ENCODE peak calls at places on chromosomes 12 and 14, in four cellular contexts. One of them, this sample, is unnamed.
A peak's percentile ranks its signal among the peaks of the same experiment; 100 is the strongest.

GRCh38 chr12:78562358-78563205 is 302.0 kb upstream of the SYT1 start:
- DNase-seq in lung: no peak
- DNase-seq in right atrium auricular region: no peak
- DNase-seq in A673: peak; percentile 69
- DNase-seq in this sample: no peak

GRCh38 chr12:39277416-39277815 is 165.5 kb downstream of the KIF21A start:
- DNase-seq in lung: no peak
- DNase-seq in right atrium auricular region: no peak
- DNase-seq in A673: no peak
- DNase-seq in this sample: no peak

GRCh38 chr12:100661300-100661951 is 87.9 kb downstream of the GAS2L3 start:
- DNase-seq in lung: no peak
- DNase-seq in right atrium auricular region: no peak
- DNase-seq in A673: no peak
- DNase-seq in this sample: no peak

GRCh38 chr14:60722163-60722835 is 1.9 kb downstream of the SIX4 start:
- DNase-seq in lung: peak; percentile 31
- DNase-seq in right atrium auricular region: no peak
- DNase-seq in A673: peak; percentile 82
- DNase-seq in this sample: peak; percentile 49

GRCh38 chr14:33880330-33880729 is 70.5 kb downstream of the EGLN3 start:
- DNase-seq in lung: no peak
- DNase-seq in right atrium auricular region: no peak
- DNase-seq in A673: no peak
- DNase-seq in this sample: no peak

GRCh38 chr12:93136243-93137015 is 207.3 kb upstream of the EEA1 start:
- DNase-seq in lung: no peak
- DNase-seq in right atrium auricular region: no peak
- DNase-seq in A673: no peak
- DNase-seq in this sample: no peak

GRCh38 chr12:69388371-69388770 is 28.8 kb downstream of the YEATS4 start:
- DNase-seq in lung: no peak
- DNase-seq in right atrium auricular region: no peak
- DNase-seq in A673: peak; percentile 55
- DNase-seq in this sample: no peak

GRCh38 chr14:81353691-81354323 is 46.3 kb downstream of the STON2 start:
- DNase-seq in lung: no peak
- DNase-seq in right atrium auricular region: no peak
- DNase-seq in A673: no peak
- DNase-seq in this sample: no peak

GRCh38 chr14:32396874-32397273 is 67.8 kb downstream of the AKAP6 start:
- DNase-seq in lung: no peak
- DNase-seq in right atrium auricular region: no peak
- DNase-seq in A673: no peak
- DNase-seq in this sample: no peak

GRCh38 chr14:99884834-99885648 is 91.8 kb downstream of the EML1 start:
- DNase-seq in lung: no peak
- DNase-seq in right atrium auricular region: no peak
- DNase-seq in A673: peak; percentile 81
- DNase-seq in this sample: no peak

GRCh38 chr14:47674148-47674545 is 1.3 kb downstream of the MDGA2 start:
- DNase-seq in lung: no peak
- DNase-seq in right atrium auricular region: no peak
- DNase-seq in A673: peak; percentile 34
- DNase-seq in this sample: peak; percentile 73

GRCh38 chr14:47674546-47675238 is 713 bp downstream of the MDGA2 start:
- DNase-seq in lung: no peak
- DNase-seq in right atrium auricular region: no peak
- DNase-seq in A673: peak; percentile 10
- DNase-seq in this sample: peak; percentile 55

GRCh38 chr14:47676301-47676617 is 854 bp upstream of the MDGA2 start:
- DNase-seq in lung: no peak
- DNase-seq in right atrium auricular region: no peak
- DNase-seq in A673: no peak
- DNase-seq in this sample: no peak

GRCh38 chr14:47675239-47675488 is 241 bp downstream of the MDGA2 start:
- DNase-seq in lung: no peak
- DNase-seq in right atrium auricular region: no peak
- DNase-seq in A673: no peak
- DNase-seq in this sample: no peak

DNA sequence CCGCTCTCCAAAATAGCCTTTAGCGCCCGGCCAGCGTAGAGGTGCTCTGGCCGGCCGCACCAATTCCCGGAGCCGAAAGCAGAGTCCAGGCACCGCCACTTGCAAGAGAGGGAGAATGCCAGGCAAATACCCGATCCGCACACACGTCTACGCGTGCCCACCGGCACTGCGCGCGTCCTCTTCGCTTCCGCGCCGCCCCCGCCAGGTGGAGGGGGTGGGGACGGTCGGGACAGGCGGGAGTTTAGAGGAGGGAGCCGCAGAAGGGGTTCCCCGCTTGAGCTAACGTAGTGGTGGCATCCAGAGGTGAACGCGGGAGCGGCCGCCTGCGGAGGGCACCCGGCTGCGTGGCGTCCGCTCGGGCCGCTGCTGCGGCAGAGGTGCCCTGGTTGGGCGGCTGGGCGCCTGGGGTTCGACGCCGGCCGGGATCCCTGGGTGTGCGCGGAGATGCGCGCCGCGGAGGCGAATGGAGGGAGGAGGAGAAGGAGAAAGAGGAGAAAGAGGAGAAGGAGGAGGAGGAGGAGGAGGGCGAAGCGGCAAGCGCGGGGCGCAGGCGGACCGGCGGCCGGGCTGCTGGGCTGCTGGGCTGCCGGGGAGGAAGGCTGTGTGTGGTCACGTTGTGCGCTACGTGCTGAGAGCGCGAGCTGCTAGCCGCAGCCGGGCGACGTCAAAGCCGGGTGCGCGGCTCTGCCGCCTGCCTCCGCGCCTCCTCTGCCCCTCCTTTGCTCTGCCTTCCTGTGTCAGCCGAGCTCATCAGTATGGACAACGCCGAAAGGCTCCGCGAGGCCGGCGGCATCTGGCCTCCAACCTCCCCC is at the start of gene MDGA2:
- DNase-seq in lung: no peak
- DNase-seq in right atrium auricular region: no peak
- DNase-seq in A673: peak; percentile 14
- DNase-seq in this sample: peak; percentile 64
- H3K9me3 ChIP-seq in lung: peaks cover 7% of the 10 kb centered on the region
- H3K9me3 ChIP-seq in right atrium auricular region: no peaks in the 10 kb centered on the region
- H3K9me3 ChIP-seq in A673: no peaks in the 10 kb centered on the region
- H3K9me3 ChIP-seq in this sample: no peaks in the 10 kb centered on the region

GRCh38 chr14:69690042-69690441 is 76.9 kb upstream of the SRSF5 start:
- DNase-seq in lung: no peak
- DNase-seq in right atrium auricular region: no peak
- DNase-seq in A673: no peak
- DNase-seq in this sample: no peak
- H3K4me1 ChIP-seq in lung: peaks cover 54% of the 10 kb centered on the region
- H3K4me1 ChIP-seq in right atrium auricular region: no peaks in the 10 kb centered on the region
- H3K4me1 ChIP-seq in A673: peaks cover 8% of the 10 kb centered on the region
- H3K4me1 ChIP-seq in this sample: peaks cover 2% of the 10 kb centered on the region

DNA sequence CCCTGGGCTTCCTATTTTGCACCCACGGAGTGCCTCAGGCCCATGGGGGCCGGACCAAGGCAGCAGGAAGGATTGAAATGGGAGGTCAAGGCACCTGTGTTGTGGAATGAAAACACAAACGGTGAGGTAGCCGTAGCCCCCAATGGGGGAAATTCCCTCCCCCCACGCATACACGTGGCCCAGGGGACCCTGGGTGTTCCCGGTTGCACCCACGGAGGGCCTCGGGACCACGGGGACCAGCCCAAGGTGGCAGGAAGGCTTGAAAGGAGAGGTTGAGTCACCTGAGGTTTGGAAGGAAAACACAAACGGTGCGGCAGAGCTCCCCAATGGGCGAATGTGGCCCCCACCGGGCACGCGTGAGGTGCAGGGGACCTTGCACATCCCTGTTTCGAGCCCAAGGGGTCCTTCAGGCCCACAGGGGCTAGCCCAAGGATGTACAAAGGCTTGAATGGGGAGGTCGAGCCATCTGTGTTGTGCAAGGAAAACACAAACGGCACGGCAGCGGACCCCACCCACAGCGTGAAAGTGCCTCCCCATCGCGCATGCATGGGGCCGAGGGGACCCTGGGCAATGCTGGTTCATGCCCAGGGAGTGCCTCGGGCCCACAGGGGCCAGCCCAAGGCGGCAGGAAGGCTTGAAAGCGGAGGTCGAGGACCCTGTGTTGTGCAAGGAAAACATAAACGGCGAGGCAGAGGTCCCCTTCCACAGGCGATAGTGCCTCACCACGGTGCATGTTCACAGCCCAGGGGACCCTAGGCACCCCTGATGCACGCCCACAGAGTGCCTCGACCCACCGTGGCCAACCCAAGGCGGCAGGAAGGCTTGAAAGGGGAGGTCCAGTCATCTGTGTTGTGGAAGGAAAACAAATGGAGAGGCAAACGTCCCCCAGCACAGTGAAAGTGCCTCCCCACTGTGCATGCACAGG is 376.7 kb downstream of the ALG10 start:
- DNase-seq in lung: peak; percentile 21
- DNase-seq in right atrium auricular region: peak; percentile 49
- DNase-seq in A673: no peak
- DNase-seq in this sample: peak; percentile 32
- H3K9me3 ChIP-seq in lung: peaks cover 96% of the 10 kb centered on the region
- H3K9me3 ChIP-seq in right atrium auricular region: no peaks in the 10 kb centered on the region
- H3K9me3 ChIP-seq in A673: peaks cover 24% of the 10 kb centered on the region
- H3K9me3 ChIP-seq in this sample: peaks cover 3% of the 10 kb centered on the region

DNA sequence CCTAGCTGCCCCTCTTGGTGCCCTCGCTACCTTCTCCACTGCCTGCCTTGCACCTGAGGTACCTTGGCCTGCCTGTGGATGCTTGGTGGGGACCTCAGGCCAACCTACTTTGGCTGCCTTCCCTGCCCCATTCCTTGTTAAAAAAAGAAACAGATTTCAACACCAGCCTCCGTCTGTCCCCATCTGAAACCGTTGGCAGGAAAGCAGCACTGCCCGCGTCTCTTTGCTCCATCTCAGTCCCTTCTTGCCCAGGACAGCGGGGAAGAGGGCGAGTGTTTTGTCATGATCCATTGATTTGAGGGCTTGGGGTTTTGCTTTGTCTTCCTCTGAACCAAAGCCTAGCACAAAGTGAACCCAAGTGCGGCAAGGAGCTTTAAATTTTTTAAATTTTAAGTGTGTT is 5.9 kb downstream of the TPCN1 start:
- DNase-seq in lung: no peak
- DNase-seq in right atrium auricular region: no peak
- DNase-seq in A673: no peak
- DNase-seq in this sample: no peak
- H3K4me1 ChIP-seq in lung: peaks cover 7% of the 10 kb centered on the region
- H3K4me1 ChIP-seq in right atrium auricular region: no peaks in the 10 kb centered on the region
- H3K4me1 ChIP-seq in A673: peaks cover 11% of the 10 kb centered on the region
- H3K4me1 ChIP-seq in this sample: peaks cover 5% of the 10 kb centered on the region

DNA sequence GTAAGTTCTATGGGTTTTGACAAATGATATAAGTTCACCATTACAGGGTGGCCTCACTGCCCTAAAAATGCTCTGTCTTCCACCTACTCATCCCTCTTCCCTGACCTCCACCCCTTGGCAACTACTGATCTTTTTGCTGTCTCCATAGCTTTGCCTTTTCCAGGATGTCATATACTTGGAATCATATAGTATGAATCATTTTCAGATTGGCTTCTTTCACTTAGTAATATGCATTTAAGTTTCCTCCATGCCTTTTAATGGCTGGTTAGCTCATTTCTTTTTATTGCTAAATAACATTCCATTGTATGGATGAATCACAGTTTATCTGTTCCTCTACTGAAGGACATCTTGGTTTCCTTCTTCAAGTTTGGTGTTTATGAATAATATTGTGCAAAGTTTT is 14.0 kb upstream of the PEX5 start:
- DNase-seq in lung: no peak
- DNase-seq in right atrium auricular region: no peak
- DNase-seq in A673: no peak
- DNase-seq in this sample: no peak
- H3K9me3 ChIP-seq in lung: no peaks in the 10 kb centered on the region
- H3K9me3 ChIP-seq in right atrium auricular region: no peaks in the 10 kb centered on the region
- H3K9me3 ChIP-seq in A673: peaks cover 15% of the 10 kb centered on the region
- H3K9me3 ChIP-seq in this sample: peaks cover 1% of the 10 kb centered on the region

GRCh38 chr14:94037954-94038353 is 11.8 kb downstream of the OTUB2 start:
- DNase-seq in lung: no peak
- DNase-seq in right atrium auricular region: no peak
- DNase-seq in A673: no peak
- DNase-seq in this sample: peak; percentile 65
- H3K4me1 ChIP-seq in lung: peaks cover 4% of the 10 kb centered on the region
- H3K4me1 ChIP-seq in right atrium auricular region: no peaks in the 10 kb centered on the region
- H3K4me1 ChIP-seq in A673: no peaks in the 10 kb centered on the region
- H3K4me1 ChIP-seq in this sample: no peaks in the 10 kb centered on the region

GRCh38 chr12:56863789-56864188 is 70.4 kb downstream of the SDR9C7 start:
- DNase-seq in lung: no peak
- DNase-seq in right atrium auricular region: no peak
- DNase-seq in A673: no peak
- DNase-seq in this sample: no peak
- H3K9me3 ChIP-seq in lung: peaks cover 21% of the 10 kb centered on the region
- H3K9me3 ChIP-seq in right atrium auricular region: peaks cover 15% of the 10 kb centered on the region
- H3K9me3 ChIP-seq in A673: peaks cover 48% of the 10 kb centered on the region
- H3K9me3 ChIP-seq in this sample: peaks cover 15% of the 10 kb centered on the region

GRCh38 chr12:46179693-46180452 is 89.0 kb downstream of the SLC38A1 start:
- DNase-seq in lung: no peak
- DNase-seq in right atrium auricular region: no peak
- DNase-seq in A673: no peak
- DNase-seq in this sample: no peak

GRCh38 chr12:46177020-46177419 is 91.8 kb downstream of the SLC38A1 start:
- DNase-seq in lung: no peak
- DNase-seq in right atrium auricular region: no peak
- DNase-seq in A673: no peak
- DNase-seq in this sample: no peak

GRCh38 chr12:46181465-46181864 is 87.4 kb downstream of the SLC38A1 start:
- DNase-seq in lung: no peak
- DNase-seq in right atrium auricular region: no peak
- DNase-seq in A673: no peak
- DNase-seq in this sample: no peak

GRCh38 chr12:46174919-46175318 is 93.9 kb downstream of the SLC38A1 start:
- DNase-seq in lung: no peak
- DNase-seq in right atrium auricular region: no peak
- DNase-seq in A673: no peak
- DNase-seq in this sample: no peak

DNA sequence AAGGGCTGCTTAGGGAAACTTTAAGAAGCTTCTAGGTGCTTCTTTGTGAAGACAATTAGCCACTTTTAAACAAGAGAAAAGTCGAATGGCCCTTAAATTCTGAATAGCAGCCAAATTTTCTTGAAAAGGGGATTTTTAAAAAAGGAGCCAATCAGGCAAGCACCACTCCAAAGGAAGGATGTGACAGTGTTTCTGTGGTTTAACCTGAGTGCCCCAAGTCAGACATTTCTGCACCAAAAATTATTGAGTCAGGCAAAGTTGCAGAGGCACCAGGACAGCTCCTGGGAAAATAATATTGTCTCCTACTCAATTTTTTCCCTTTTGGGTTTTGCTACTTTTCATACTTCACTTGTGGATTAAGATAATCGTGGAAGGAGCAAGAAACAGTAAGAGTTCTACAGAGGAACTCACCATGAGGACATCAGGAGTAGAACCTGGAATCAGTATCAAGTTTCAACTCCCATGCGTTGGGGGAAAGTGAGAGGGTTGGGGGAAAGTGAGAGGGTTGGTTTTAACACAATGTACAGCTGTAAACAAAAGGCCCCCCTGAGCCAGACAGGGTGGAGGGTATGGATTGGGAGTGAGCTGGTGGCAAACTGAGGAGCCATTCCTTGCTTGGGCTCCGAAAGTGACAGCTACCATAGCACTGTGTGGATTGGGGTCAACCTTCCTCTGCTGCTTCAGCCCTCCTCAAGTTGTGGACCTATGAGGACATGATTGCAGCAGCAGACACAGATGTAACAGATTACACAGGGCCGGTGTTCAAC is 90.8 kb downstream of the SLC38A1 start:
- DNase-seq in lung: no peak
- DNase-seq in right atrium auricular region: no peak
- DNase-seq in A673: no peak
- DNase-seq in this sample: no peak
- H3K4me1 ChIP-seq in lung: no peaks in the 10 kb centered on the region
- H3K4me1 ChIP-seq in right atrium auricular region: no peaks in the 10 kb centered on the region
- H3K4me1 ChIP-seq in A673: no peaks in the 10 kb centered on the region
- H3K4me1 ChIP-seq in this sample: no peaks in the 10 kb centered on the region